ENCODE peak calls at places on chromosomes 6 and 20, in five cellular contexts. D is AG04450, S is esophagus squamous epithelium, F is foreskin fibroblast, P is spleen. T is an unnamed sample.

GRCh38 chr6:33289784-33290315 is 449 bp downstream of the PFDN6 start:
- DNase-seq in D (no peak), S (no peak), F (no peak), P (no peak), T (no peak)

GRCh38 chr6:96626749-96627353 is 63.9 kb downstream of the FHL5 start:
- DNase-seq in D (peak), S (no peak), F (peak), P (no peak), T (no peak)

GRCh38 chr6:11450061-11450460 is 87.5 kb upstream of the TMEM170B start:
- DNase-seq in D (no peak), S (no peak), F (no peak), P (no peak), T (no peak)

GRCh38 chr6:14216931-14217684 is 99.5 kb downstream of the CD83 start:
- DNase-seq in D (peak), S (no peak), F (peak), P (no peak), T (no peak)

GRCh38 chr20:14288341-14289330 is 48.8 kb downstream of the FLRT3 start:
- DNase-seq in D (no peak), S (no peak), F (peak), P (no peak), T (no peak)

GRCh38 chr6:163443985-163444553 is 29.6 kb downstream of the QKI start:
- DNase-seq in D (no peak), S (no peak), F (no peak), P (no peak), T (no peak)

GRCh38 chr6:148945311-148946021 is 198.6 kb downstream of the UST start:
- DNase-seq in D (no peak), S (no peak), F (no peak), P (no peak), T (no peak)

GRCh38 chr6:88586371-88587157 is 376.9 kb downstream of the RNGTT start:
- DNase-seq in D (no peak), S (no peak), F (no peak), P (no peak), T (no peak)

GRCh38 chr20:47710665-47711045 is 74.6 kb downstream of the SULF2 start:
- DNase-seq in D (no peak), S (no peak), F (no peak), P (no peak), T (no peak)

GRCh38 chr6:46175446-46175845 is 4.7 kb upstream of the ENPP5 start:
- DNase-seq in D (no peak), S (no peak), F (no peak), P (no peak), T (no peak)

GRCh38 chr6:122180132-122180531 is 219.3 kb upstream of the HSF2 start:
- DNase-seq in D (no peak), S (no peak), F (peak), P (no peak), T (no peak)
- TF ChIP-seq CTCF in D (peak), S (no peak), F (peak), P (no peak), T (peak)

DNA sequence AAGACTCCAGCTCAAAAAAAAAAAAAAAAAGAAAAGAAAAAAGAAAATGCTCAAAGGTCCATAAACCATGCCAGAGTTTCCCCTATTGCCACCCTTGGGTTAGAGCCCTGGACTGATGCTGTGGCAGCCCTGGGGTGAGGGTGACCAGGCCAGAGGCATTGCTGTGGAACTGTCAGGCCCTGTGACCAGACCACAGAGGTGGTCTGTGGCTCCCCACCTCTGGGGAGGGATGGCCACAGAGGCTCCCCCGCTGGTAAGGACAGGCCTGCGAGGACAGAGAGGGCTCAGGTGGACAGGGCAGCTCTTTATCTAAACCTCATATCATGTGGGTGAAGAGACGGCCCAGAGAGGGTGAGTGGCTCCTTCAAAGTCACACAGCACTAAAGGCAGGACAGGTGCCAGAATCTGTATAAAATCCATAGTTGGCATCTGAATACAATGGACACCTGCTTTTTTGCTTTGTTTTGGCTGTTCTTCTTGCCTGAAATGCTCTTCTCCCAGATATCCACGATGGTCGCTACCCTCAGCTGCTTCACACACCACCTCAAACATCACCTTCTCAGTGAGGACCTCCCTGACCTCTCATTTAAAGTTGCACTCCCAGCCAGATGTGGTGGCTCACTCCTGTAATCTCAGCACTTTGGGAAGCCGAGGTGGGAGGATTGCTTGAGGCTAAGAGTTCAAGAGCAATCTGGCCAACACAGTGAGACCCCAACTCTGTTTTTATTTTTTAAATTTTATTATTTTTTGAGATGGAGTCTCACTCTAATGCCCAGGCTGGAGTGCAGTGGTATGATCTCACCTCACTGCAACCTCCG is 22.5 kb upstream of the SPDEF start:
- DNase-seq in D (no peak), S (no peak), F (no peak), P (peak), T (no peak)
- TF ChIP-seq CTCF in D (no peak), S (no peak), F (no peak), P (no peak), T (no peak)

GRCh38 chr6:138397128-138397814 is 6.8 kb upstream of the HEBP2 start:
- DNase-seq in D (no peak), S (no peak), F (peak), P (no peak), T (no peak)
- TF ChIP-seq CTCF in D (no peak), S (no peak), F (no peak), P (no peak), T (no peak)

DNA sequence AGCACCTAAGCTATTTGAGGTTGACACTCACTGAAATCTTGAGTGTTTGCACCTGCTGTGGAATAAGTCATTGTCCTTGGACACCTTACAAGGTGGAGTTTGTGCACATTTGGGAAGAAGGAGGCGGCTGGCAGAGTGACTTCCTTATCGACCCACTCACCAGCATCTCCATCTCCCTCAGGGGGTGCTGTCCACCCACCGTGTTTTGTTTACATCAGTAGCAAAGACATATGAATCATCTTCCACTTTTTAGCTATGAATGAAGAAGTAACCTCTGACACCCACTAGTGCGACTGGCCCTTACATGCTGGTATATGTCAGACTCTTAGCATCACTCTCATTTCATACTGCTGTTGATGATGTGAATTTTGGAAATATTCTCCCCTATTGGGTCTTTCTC is 119.5 kb upstream of the SGK1 start:
- DNase-seq in D (no peak), S (no peak), F (no peak), P (no peak), T (no peak)
- TF ChIP-seq CTCF in D (peak), S (peak), F (no peak), P (no peak), T (no peak)

DNA sequence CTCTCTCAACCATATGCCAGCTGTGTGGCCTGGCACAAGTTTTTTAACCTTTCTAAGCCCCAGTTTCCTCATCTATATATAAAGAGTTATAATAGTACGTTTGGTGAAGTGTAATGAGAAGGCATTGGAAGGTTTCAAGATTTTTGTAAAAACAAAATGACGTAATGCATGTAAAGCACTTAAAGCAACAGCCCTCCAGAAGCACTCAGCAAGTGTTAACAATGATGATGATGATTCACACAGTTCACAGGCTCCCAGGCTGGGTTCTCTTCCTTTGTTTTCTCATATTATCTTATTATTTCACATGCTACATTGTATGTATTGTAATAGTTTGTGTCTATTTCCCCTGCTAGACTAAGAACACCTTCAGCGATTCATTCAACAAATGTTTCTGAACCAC is 6.2 kb downstream of the CEP250 start:
- DNase-seq in D (no peak), S (no peak), F (no peak), P (no peak), T (no peak)
- TF ChIP-seq CTCF in D (no peak), S (no peak), F (no peak), P (no peak), T (no peak)

GRCh38 chr6:25136879-25137278 is 142.3 kb upstream of the CARMIL1 start:
- DNase-seq in D (no peak), S (no peak), F (no peak), P (no peak), T (no peak)

GRCh38 chr6:25137497-25137896 is 141.7 kb upstream of the CARMIL1 start:
- DNase-seq in D (no peak), S (no peak), F (no peak), P (no peak), T (no peak)

GRCh38 chr6:25142506-25142905 is 136.7 kb upstream of the CARMIL1 start:
- DNase-seq in D (no peak), S (no peak), F (no peak), P (no peak), T (no peak)

GRCh38 chr6:25138697-25139051 is 140.5 kb upstream of the CARMIL1 start:
- DNase-seq in D (no peak), S (no peak), F (no peak), P (no peak), T (no peak)

DNA sequence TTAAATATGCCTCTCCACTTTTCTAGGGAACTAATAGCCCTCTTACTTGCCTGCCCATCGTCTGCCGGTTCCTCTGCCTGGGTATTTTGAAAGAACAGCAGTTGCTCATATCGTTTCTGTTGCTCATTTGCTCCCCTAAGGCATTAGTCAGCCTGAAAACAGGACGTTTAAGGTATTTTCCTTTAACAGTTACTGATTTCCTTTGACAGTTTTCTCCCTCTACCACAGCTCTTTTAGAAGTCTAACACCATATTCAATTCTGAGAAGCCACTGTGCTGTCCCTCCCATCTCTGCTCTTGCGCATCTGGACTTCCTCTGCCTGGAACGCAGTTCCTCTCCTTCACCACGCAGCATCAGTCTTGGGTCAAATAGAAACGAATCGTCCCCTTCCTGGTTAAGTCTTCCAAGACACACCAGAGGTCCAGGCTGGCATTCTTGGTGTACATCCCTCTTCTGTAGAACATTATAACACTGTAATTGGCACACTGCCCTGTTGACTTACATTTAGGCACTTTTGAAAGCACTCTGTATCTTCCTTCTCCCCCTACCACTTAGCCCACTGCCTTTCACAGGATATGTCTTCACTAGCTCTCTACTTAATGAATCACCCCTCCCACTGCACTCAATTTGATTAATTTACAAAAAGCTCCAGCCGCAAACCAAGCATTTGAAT is 141.0 kb upstream of the CARMIL1 start:
- DNase-seq in D (peak), S (no peak), F (peak), P (peak), T (no peak)
- TF ChIP-seq CTCF in D (peak), S (peak), F (peak), P (peak), T (no peak)

GRCh38 chr6:20269147-20269546 is 56.9 kb upstream of the MBOAT1 start:
- DNase-seq in D (no peak), S (no peak), F (no peak), P (no peak), T (no peak)

GRCh38 chr6:20263059-20263458 is 50.8 kb upstream of the MBOAT1 start:
- DNase-seq in D (no peak), S (no peak), F (no peak), P (no peak), T (no peak)

GRCh38 chr6:20271818-20272217 is 59.5 kb upstream of the MBOAT1 start:
- DNase-seq in D (no peak), S (no peak), F (no peak), P (no peak), T (no peak)

GRCh38 chr6:20265842-20266241 is 53.6 kb upstream of the MBOAT1 start:
- DNase-seq in D (no peak), S (no peak), F (no peak), P (no peak), T (no peak)

GRCh38 chr6:20266851-20267608 is 54.8 kb upstream of the MBOAT1 start:
- DNase-seq in D (no peak), S (no peak), F (no peak), P (no peak), T (no peak)
- TF ChIP-seq CTCF in D (no peak), S (peak), F (no peak), P (no peak), T (no peak)

GRCh38 chr20:19384940-19385339 is 172.5 kb downstream of the SLC24A3 start:
- DNase-seq in D (no peak), S (no peak), F (no peak), P (no peak), T (no peak)
- TF ChIP-seq CTCF in D (no peak), S (no peak), F (no peak), P (no peak), T (no peak)

DNA sequence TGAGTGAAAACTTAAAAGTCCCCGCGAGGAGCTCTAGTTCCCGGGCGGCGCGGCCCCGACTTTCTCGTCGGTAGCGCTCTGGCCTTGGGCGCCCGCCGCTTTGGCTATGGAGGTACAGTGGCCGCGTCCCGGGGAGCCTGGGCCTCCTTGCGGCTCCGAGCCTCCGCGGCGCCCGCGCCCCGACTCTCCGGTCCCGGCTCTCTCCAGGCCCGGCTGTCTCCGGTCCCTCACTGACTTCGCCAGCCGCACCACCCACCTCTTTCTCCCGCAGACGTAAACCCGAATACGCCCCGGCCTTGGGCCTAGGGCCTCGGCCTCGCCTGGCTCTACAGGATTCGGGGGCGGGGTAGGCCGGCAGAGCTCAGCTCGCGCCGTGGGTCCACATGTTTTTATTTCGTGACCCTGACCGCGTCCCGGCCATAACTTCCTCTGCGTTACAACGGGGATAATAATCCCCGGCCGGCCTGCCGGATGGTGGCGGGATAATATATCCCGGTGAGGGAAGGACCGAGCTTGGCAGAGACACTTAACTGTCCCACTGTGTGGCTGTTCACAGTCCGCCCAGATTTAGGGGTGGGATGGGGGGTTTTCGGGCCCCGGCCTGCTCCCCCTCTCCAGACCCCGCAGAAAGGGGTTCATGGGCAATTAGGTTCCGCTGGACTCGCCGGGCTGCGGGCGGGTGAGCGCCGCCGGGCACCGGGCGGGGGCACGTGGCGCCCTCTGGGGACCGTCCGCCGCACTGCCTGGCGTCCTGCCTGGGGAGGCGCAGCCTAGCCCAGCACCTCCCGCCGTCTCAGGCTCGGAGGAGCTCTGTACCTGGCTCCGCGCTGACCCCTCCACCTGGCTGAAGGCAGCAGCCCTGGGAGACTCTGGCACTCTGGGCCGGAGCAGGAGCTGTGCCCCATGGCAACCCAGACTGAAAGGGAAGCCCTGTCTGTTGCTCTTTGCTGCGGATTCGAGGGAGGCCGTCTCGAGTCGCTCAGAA is 10.1 kb upstream of the TBX18 start:
- DNase-seq in D (no peak), S (no peak), F (peak), P (peak), T (no peak)
- TF ChIP-seq CTCF in D (peak), S (peak), F (peak), P (peak), T (peak)

T was measured in type B pancreatic cell.